ENCODE peak calls at places on chromosomes 1 and 21, in five cellular contexts. V, I, Z, Q and B are unnamed samples.

GRCh38 chr1:161768986-161769672 is 3.0 kb downstream of the ATF6 start:
- DNase-seq in V (no peak), I (no peak), Z (no peak), Q (no peak), B (no peak)

GRCh38 chr1:56509713-56510641 is 69.4 kb downstream of the PLPP3 start:
- DNase-seq in V (no peak), I (no peak), Z (no peak), Q (no peak), B (no peak)

GRCh38 chr1:8276173-8276914 is 41.6 kb upstream of the SLC45A1 start:
- DNase-seq in V (no peak), I (no peak), Z (no peak), Q (no peak), B (no peak)

GRCh38 chr1:86119214-86119764 is 37.3 kb downstream of the COL24A1 start:
- DNase-seq in V (no peak), I (no peak), Z (no peak), Q (no peak), B (no peak)

GRCh38 chr1:64425521-64425920 is 44.4 kb upstream of the CACHD1 start:
- DNase-seq in V (no peak), I (no peak), Z (no peak), Q (no peak), B (no peak)

GRCh38 chr1:242802973-242803372 is 278.5 kb upstream of the PLD5 start:
- DNase-seq in V (no peak), I (no peak), Z (no peak), Q (no peak), B (no peak)

GRCh38 chr1:90362163-90362562 is 354.9 kb downstream of the BARHL2 start:
- DNase-seq in V (no peak), I (no peak), Z (no peak), Q (no peak), B (no peak)

GRCh38 chr1:38584408-38585037 is 275.0 kb downstream of the RRAGC start:
- DNase-seq in V (no peak), I (no peak), Z (no peak), Q (no peak), B (no peak)

GRCh38 chr1:119635801-119636390 is 12.2 kb downstream of the ZNF697 start:
- DNase-seq in V (no peak), I (no peak), Z (peak), Q (no peak), B (no peak)

GRCh38 chr1:16418823-16419425 is 18.3 kb downstream of the SPATA21 start:
- DNase-seq in V (no peak), I (no peak), Z (no peak), Q (no peak), B (no peak)

GRCh38 chr1:228344631-228345072 is 62.0 kb downstream of the TRIM11 start:
- DNase-seq in V (peak), I (no peak), Z (peak), Q (no peak), B (no peak)

GRCh38 chr21:33121715-33122475 is 52.0 kb downstream of the OLIG1 start:
- DNase-seq in V (no peak), I (no peak), Z (peak), Q (no peak), B (no peak)

GRCh38 chr1:53135735-53136114 is 6.7 kb downstream of the SLC1A7 start:
- DNase-seq in V (peak), I (no peak), Z (peak), Q (no peak), B (no peak)

GRCh38 chr1:1332774-1333480 is 1.8 kb downstream of the TAS1R3 start:
- DNase-seq in V (peak), I (no peak), Z (no peak), Q (no peak), B (no peak)